ENCODE peak calls at places on chromosomes 16 and 17, in five cellular contexts. U is IMR-90, O is GM12878, V is SK-N-SH, F is K562. S is an unnamed sample.

GRCh38 chr16:73057369-73058210 is 9.7 kb upstream of the ZFHX3 start:
- DNase-seq in U (no peak), O (no peak), V (peak), F (peak), S (no peak)

GRCh38 chr16:23670137-23670776 is 8.4 kb upstream of the PLK1 start:
- DNase-seq in U (peak), O (peak), V (no peak), F (no peak), S (no peak)

GRCh38 chr16:56480776-56481467 is 29.6 kb downstream of the OGFOD1 start:
- DNase-seq in U (peak), O (no peak), V (no peak), F (no peak), S (no peak)

GRCh38 chr17:39538875-39539274 is 68.8 kb downstream of the NEUROD2 start:
- DNase-seq in U (peak), O (no peak), V (no peak), F (no peak), S (no peak)

GRCh38 chr17:18025596-18026407 is 13.2 kb downstream of the ATPAF2 start:
- DNase-seq in U (peak), O (no peak), V (no peak), F (no peak), S (no peak)

GRCh38 chr16:87705780-87706277 is 60.0 kb downstream of the KLHDC4 start:
- DNase-seq in U (no peak), O (no peak), V (no peak), F (no peak), S (peak)

GRCh38 chr17:63571632-63572310 is 21.5 kb downstream of the DCAF7 start:
- DNase-seq in U (peak), O (no peak), V (no peak), F (peak), S (peak)

GRCh38 chr17:57900991-57901743 is 51.3 kb upstream of the MRPS23 start:
- DNase-seq in U (no peak), O (no peak), V (no peak), F (no peak), S (no peak)

GRCh38 chr17:79851461-79851817 is 12.2 kb upstream of the CBX4 start:
- DNase-seq in U (no peak), O (no peak), V (no peak), F (no peak), S (no peak)

GRCh38 chr17:45311762-45312476 is 4.9 kb downstream of the MAP3K14 start:
- DNase-seq in U (peak), O (no peak), V (peak), F (no peak), S (peak)

GRCh38 chr17:67431210-67432015 is 54.3 kb downstream of the PITPNC1 start:
- DNase-seq in U (peak), O (no peak), V (no peak), F (peak), S (no peak)

GRCh38 chr16:24689128-24689527 is 40.3 kb upstream of the TNRC6A start:
- DNase-seq in U (peak), O (no peak), V (peak), F (peak), S (peak)

GRCh38 chr16:58225965-58226602 is 28.2 kb upstream of the CSNK2A2 start:
- DNase-seq in U (no peak), O (no peak), V (no peak), F (peak), S (no peak)

GRCh38 chr17:6913608-6914443 is 82.0 kb upstream of the ALOX12 start:
- DNase-seq in U (peak), O (no peak), V (peak), F (peak), S (peak)

GRCh38 chr17:65231662-65232335 is 94.6 kb downstream of the RGS9 start:
- DNase-seq in U (peak), O (peak), V (peak), F (peak), S (peak)

GRCh38 chr17:14755002-14755401 is 454.1 kb downstream of the HS3ST3B1 start:
- DNase-seq in U (peak), O (no peak), V (no peak), F (no peak), S (no peak)

GRCh38 chr17:78492116-78492799 is 84.9 kb downstream of the DNAH17 start:
- DNase-seq in U (no peak), O (no peak), V (no peak), F (no peak), S (no peak)

GRCh38 chr17:39715375-39716072 is 14.8 kb downstream of the MIEN1 start:
- DNase-seq in U (no peak), O (no peak), V (no peak), F (no peak), S (no peak)

GRCh38 chr16:81384006-81384405 is 60.6 kb upstream of the CMIP start:
- DNase-seq in U (peak), O (no peak), V (no peak), F (no peak), S (no peak)
- TF ChIP-seq MXI1 in U (no peak), O (no peak), V (no peak), F (no peak), S (no peak)

DNA sequence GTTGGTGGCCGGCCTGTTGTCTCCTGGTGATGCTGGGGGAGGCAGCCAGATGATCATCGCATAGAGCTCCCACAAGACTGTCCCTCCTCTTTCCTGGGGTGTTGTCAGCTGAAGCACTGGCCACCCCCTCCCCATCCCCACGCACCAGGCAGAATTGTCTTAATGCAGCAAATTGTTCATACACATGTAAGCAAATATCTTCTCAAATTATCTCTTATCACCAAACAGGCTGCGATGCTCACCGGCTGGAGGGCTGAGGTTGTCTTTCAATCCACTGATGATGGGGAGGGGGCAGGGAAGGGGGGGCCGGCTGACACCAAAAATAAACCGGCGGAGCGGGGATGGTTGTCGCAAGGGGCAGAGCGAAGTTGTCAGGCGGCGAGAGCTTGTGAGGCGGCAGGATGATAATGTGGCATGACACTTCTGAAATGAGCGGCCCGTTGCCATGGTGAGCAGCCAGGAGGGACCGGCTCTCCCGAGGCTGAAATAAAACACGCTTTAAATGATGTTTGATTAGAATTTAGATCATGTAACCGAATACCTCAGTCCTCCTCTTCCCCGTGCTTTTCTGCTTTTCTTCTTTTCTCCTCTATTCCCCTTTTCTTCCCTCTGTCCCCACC is 59.8 kb downstream of the MRM1 start:
- DNase-seq in U (no peak), O (no peak), V (peak), F (no peak), S (no peak)
- TF ChIP-seq MXI1 in U (no peak), O (no peak), V (no peak), F (no peak), S (no peak)

GRCh38 chr17:29004081-29004692 is 1.6 kb downstream of the SEZ6 start:
- DNase-seq in U (peak), O (no peak), V (no peak), F (no peak), S (no peak)
- TF ChIP-seq MXI1 in U (no peak), O (no peak), V (no peak), F (no peak), S (no peak)

GRCh38 chr17:75645889-75646625 is 12.8 kb downstream of the SMIM5 start:
- DNase-seq in U (no peak), O (peak), V (peak), F (no peak), S (peak)

GRCh38 chr17:75646626-75646968 is 13.4 kb downstream of the SMIM5 start:
- DNase-seq in U (no peak), O (no peak), V (no peak), F (no peak), S (no peak)

GRCh38 chr17:75649687-75650086 is 16.5 kb downstream of the SMIM5 start:
- DNase-seq in U (no peak), O (no peak), V (no peak), F (no peak), S (no peak)

GRCh38 chr17:75647061-75647460 is 13.8 kb downstream of the SMIM5 start:
- DNase-seq in U (no peak), O (no peak), V (peak), F (no peak), S (no peak)

DNA sequence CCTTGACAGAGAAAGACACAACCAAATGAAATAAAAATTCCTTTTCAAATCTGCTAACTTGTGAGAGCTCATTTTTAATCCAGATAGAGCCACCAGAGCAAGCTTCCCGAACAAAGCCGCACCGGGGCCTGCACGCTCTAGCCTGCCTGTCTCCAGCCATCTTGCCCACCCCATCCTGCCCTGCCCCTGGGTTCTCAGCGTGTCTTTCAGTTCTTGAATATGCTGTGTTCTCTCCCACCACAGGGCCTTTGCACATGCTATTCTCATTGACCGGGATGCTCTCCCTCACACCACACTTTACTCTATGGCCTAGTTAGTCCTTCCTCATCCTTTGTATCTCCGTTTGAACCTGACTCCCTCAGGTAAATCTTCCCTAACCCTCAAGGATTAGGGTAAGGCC is 14.7 kb downstream of the SMIM5 start:
- DNase-seq in U (no peak), O (no peak), V (no peak), F (no peak), S (no peak)
- TF ChIP-seq MXI1 in U (no peak), O (no peak), V (no peak), F (no peak), S (no peak)

GRCh38 chr17:48841395-48841831 is 10.6 kb downstream of the CALCOCO2 start:
- DNase-seq in U (peak), O (peak), V (no peak), F (no peak), S (no peak)
- TF ChIP-seq MXI1 in U (no peak), O (no peak), V (no peak), F (no peak), S (no peak)

GRCh38 chr17:42436401-42436800 is 13.3 kb upstream of the CAVIN1 start:
- DNase-seq in U (peak), O (no peak), V (no peak), F (no peak), S (peak)

GRCh38 chr17:42441717-42442565 is 16.7 kb upstream of the ATP6V0A1 start:
- DNase-seq in U (no peak), O (no peak), V (no peak), F (no peak), S (peak)

GRCh38 chr17:42438600-42439567 is 15.8 kb upstream of the CAVIN1 start:
- DNase-seq in U (no peak), O (no peak), V (no peak), F (no peak), S (peak)
- TF ChIP-seq MXI1 in U (no peak), O (no peak), V (no peak), F (no peak), S (no peak)

GRCh38 chr17:81735181-81736102 is 23.4 kb downstream of the SLC25A10 start:
- DNase-seq in U (peak), O (peak), V (no peak), F (peak), S (no peak)
- TF ChIP-seq MXI1 in U (no peak), O (no peak), V (no peak), F (no peak), S (no peak)

S was measured in HepG2.